ENCODE peak calls at places on chromosomes 6 and 20, in eight cellular contexts. L is fibroblast of lung, D is hypothalamus, P is nephron progenitor cell, T is Right ventricle myocardium superior, X is stomach, E is COR-L47, O is AG09309. M is an unnamed sample.
A peak's percentile ranks its signal among the peaks of the same experiment; 100 is the strongest.

GRCh38 chr6:12818324-12818723 is 101.8 kb downstream of the PHACTR1 start:
- DNase-seq in L (peak; percentile 65), D (no peak), P (no peak), T (no peak), X (no peak), E (no peak), O (no peak), M (no peak)

GRCh38 chr6:16345449-16346330 is 107.3 kb downstream of the GMPR start:
- DNase-seq in L (peak; percentile 90), D (no peak), P (no peak), T (no peak), X (no peak), E (peak; percentile 70), O (peak; percentile 83), M (no peak)

GRCh38 chr6:136524936-136525413 is 25.2 kb downstream of the MAP7 start:
- DNase-seq in L (no peak), D (no peak), P (no peak), T (no peak), X (no peak), E (peak; percentile 47), O (no peak), M (no peak)

GRCh38 chr6:129523814-129524213 is 186.2 kb downstream of the ARHGAP18 start:
- DNase-seq in L (no peak), D (no peak), P (no peak), T (no peak), X (no peak), E (no peak), O (no peak), M (no peak)

GRCh38 chr6:3309391-3310050 is 50.8 kb downstream of the PSMG4 start:
- DNase-seq in L (no peak), D (no peak), P (no peak), T (no peak), X (no peak), E (peak; percentile 75), O (no peak), M (no peak)

GRCh38 chr6:79212859-79213258 is 21.6 kb downstream of the HMGN3 start:
- DNase-seq in L (no peak), D (no peak), P (no peak), T (no peak), X (no peak), E (no peak), O (no peak), M (no peak)

GRCh38 chr20:8385247-8385646 is 253.2 kb downstream of the PLCB1 start:
- DNase-seq in L (peak; percentile 44), D (no peak), P (no peak), T (peak; percentile 44), X (peak; percentile 31), E (peak; percentile 52), O (no peak), M (no peak)

GRCh38 chr6:126773122-126773805 is 345.2 kb upstream of the RSPO3 start:
- DNase-seq in L (peak; percentile 67), D (no peak), P (peak; percentile 5), T (no peak), X (no peak), E (no peak), O (no peak), M (no peak)

GRCh38 chr6:132712366-132712765 is 1.5 kb downstream of the VNN1 start:
- DNase-seq in L (peak; percentile 41), D (no peak), P (no peak), T (no peak), X (no peak), E (no peak), O (no peak), M (no peak)

GRCh38 chr20:54107600-54108393 is 37.4 kb upstream of the BCAS1 start:
- DNase-seq in L (no peak), D (no peak), P (no peak), T (no peak), X (no peak), E (no peak), O (no peak), M (peak; percentile 71)

GRCh38 chr20:10857362-10858070 is 183.7 kb upstream of the JAG1 start:
- DNase-seq in L (peak; percentile 91), D (no peak), P (no peak), T (peak; percentile 38), X (no peak), E (no peak), O (no peak), M (peak; percentile 68)

GRCh38 chr6:48511382-48511781 is 400.4 kb upstream of the PTCHD4 start:
- DNase-seq in L (no peak), D (no peak), P (no peak), T (no peak), X (no peak), E (no peak), O (no peak), M (no peak)

GRCh38 chr6:6251555-6252280 is 68.7 kb downstream of the F13A1 start:
- DNase-seq in L (no peak), D (no peak), P (no peak), T (no peak), X (no peak), E (no peak), O (no peak), M (no peak)

GRCh38 chr6:15628499-15629131 is 34.2 kb downstream of the DTNBP1 start:
- DNase-seq in L (peak; percentile 92), D (no peak), P (no peak), T (no peak), X (no peak), E (no peak), O (peak; percentile 59), M (no peak)

GRCh38 chr20:13638162-13638495 is 603 bp downstream of the TASP1 start:
- DNase-seq in L (peak; percentile 34), D (no peak), P (no peak), T (no peak), X (no peak), E (no peak), O (no peak), M (no peak)

GRCh38 chr20:51712501-51713212 is 55.5 kb downstream of the ATP9A start:
- DNase-seq in L (peak; percentile 56), D (no peak), P (peak; percentile 64), T (no peak), X (no peak), E (no peak), O (no peak), M (no peak)

GRCh38 chr20:25574411-25574810 is 10.9 kb downstream of the NINL start:
- DNase-seq in L (peak; percentile 36), D (no peak), P (no peak), T (no peak), X (no peak), E (no peak), O (no peak), M (no peak)

GRCh38 chr20:20759132-20759531 is 46.7 kb upstream of the RALGAPA2 start:
- DNase-seq in L (no peak), D (no peak), P (no peak), T (no peak), X (no peak), E (no peak), O (no peak), M (peak; percentile 63)

GRCh38 chr6:1795923-1796322 is 186.2 kb downstream of the FOXC1 start:
- DNase-seq in L (no peak), D (no peak), P (no peak), T (no peak), X (no peak), E (no peak), O (no peak), M (no peak)

GRCh38 chr6:89404512-89404911 is 7.6 kb downstream of the RRAGD start:
- DNase-seq in L (no peak), D (no peak), P (no peak), T (no peak), X (no peak), E (no peak), O (no peak), M (no peak)

GRCh38 chr20:63087236-63087871 is 80.6 kb upstream of the BHLHE23 start:
- DNase-seq in L (no peak), D (no peak), P (peak; percentile 0), T (peak; percentile 21), X (no peak), E (no peak), O (no peak), M (peak; percentile 23)

GRCh38 chr6:113875470-113875869 is 18.3 kb downstream of the MARCKS start:
- DNase-seq in L (peak; percentile 82), D (no peak), P (no peak), T (no peak), X (no peak), E (no peak), O (no peak), M (no peak)

GRCh38 chr6:83381949-83382348 is 48.9 kb downstream of the ME1 start:
- DNase-seq in L (no peak), D (no peak), P (no peak), T (no peak), X (no peak), E (no peak), O (no peak), M (no peak)

M was measured in left lobe of liver.